ENCODE peak calls at places on chromosomes 7 and 10, in seven cellular contexts. V, Q, Y, F, A, B and S are unnamed samples.

GRCh38 chr10:6786579-6787031 is 206.5 kb upstream of the PRKCQ start:
- DNase-seq in V (no peak), Q (no peak), Y (no peak), F (no peak), A (peak), B (peak), S (peak)

GRCh38 chr10:124648131-124648475 is 96.1 kb downstream of the FAM53B start:
- DNase-seq in V (no peak), Q (no peak), Y (no peak), F (no peak), A (no peak), B (no peak), S (no peak)

GRCh38 chr7:27386581-27386980 is 144.0 kb downstream of the EVX1 start:
- DNase-seq in V (no peak), Q (no peak), Y (no peak), F (no peak), A (no peak), B (no peak), S (no peak)

GRCh38 chr7:63867127-63867526 is 131.5 kb upstream of the ZNF722 start:
- DNase-seq in V (no peak), Q (no peak), Y (no peak), F (no peak), A (no peak), B (no peak), S (no peak)

GRCh38 chr10:17255512-17255911 is 27.5 kb downstream of the VIM start:
- DNase-seq in V (no peak), Q (no peak), Y (no peak), F (peak), A (no peak), B (no peak), S (no peak)

GRCh38 chr10:22657566-22658190 is 56.7 kb downstream of the PIP4K2A start:
- DNase-seq in V (no peak), Q (no peak), Y (no peak), F (no peak), A (no peak), B (peak), S (peak)

GRCh38 chr10:109988231-109988630 is 19.6 kb upstream of the ADD3 start:
- DNase-seq in V (no peak), Q (no peak), Y (no peak), F (no peak), A (no peak), B (no peak), S (no peak)

GRCh38 chr10:77005901-77006300 is 631.7 kb downstream of the KCNMA1 start:
- DNase-seq in V (no peak), Q (no peak), Y (no peak), F (no peak), A (no peak), B (no peak), S (no peak)

GRCh38 chr7:200704-201103 is 8.3 kb downstream of the FAM20C start:
- DNase-seq in V (no peak), Q (no peak), Y (no peak), F (no peak), A (no peak), B (no peak), S (no peak)
- TF ChIP-seq CTCF in V (no peak), Q (no peak), Y (peak), F (no peak), A (no peak), B (peak), S (no peak)

GRCh38 chr10:103568505-103568904 is 75.0 kb downstream of the NEURL1 start:
- DNase-seq in V (no peak), Q (no peak), Y (no peak), F (no peak), A (no peak), B (no peak), S (no peak)
- TF ChIP-seq CTCF in V (no peak), Q (no peak), Y (no peak), F (no peak), A (no peak), B (no peak), S (no peak)

DNA sequence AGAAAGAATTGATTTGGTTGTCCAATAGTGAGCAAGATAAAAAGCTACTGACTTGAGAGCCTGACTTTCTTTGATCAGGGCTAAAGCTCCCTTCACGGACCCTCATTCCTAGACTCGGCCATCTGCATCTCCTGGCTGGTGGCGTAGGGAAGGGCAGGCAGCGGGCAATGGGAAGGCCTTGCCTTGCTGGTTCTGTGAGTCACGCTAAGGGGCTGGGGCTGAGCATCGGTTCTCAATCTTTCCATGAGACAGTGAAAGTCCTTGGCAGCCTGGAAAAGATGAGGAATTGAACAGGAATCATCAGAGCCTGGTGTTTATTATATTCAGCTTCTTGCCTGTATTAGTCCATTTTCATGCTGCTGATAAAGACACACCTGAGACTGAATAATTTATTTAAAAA is 475.3 kb downstream of the PLXNA4 start:
- DNase-seq in V (no peak), Q (no peak), Y (no peak), F (no peak), A (no peak), B (no peak), S (no peak)
- TF ChIP-seq CTCF in V (no peak), Q (no peak), Y (no peak), F (no peak), A (no peak), B (no peak), S (no peak)

DNA sequence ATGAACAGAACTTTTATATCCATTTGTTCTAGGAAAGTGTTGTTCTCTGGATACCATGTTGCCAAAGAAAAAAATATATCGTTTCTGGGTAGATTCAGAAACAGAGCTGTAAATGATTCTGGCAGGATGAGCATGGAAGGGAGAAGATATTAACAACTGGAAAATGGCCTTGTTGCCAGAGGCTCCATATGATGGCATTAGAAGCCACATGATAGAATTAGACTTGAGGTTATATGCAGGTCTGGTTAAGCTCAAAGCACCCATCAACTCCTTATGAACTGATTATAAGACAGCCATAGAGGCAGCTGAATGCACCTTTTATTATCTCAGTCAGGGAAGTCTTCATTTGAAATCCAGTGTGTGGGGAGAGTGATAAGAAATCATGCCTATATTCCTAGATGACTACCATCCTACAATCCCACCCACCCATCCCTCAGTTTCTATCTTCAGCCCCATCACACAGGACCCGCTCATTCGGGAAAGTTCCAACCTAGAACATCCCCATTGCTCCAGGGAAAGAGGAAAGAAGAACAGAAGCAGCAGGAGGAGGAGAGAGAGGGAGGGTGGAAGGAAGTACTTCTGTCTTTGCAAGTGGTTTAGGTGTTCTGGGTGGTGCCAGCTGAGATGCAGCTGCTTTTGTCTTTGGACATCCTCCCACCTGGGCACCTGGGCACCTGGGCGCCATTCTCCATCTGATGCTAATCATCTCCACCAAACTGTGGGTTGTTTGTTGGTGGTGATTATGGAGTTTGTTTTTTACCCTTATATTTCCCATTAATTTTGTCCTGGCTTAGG is 25.5 kb upstream of the TRIL start:
- DNase-seq in V (no peak), Q (no peak), Y (no peak), F (no peak), A (no peak), B (no peak), S (no peak)
- TF ChIP-seq CTCF in V (no peak), Q (no peak), Y (no peak), F (no peak), A (no peak), B (no peak), S (no peak)

GRCh38 chr10:33334839-33335549 is 527 bp upstream of the NRP1 start:
- DNase-seq in V (peak), Q (peak), Y (peak), F (peak), A (peak), B (peak), S (peak)
- TF ChIP-seq CTCF in V (no peak), Q (peak), Y (peak), F (peak), A (peak), B (peak), S (peak)